ENCODE peak calls at places on chromosomes 5 and 9, in five cellular contexts. D is neural crest cell, T is upper lobe of right lung, Y is left ventricle myocardium inferior, O is nephron progenitor cell. L is an unnamed sample.

GRCh38 chr5:125717209-125717608 is 706.0 kb upstream of the GRAMD2B start:
- DNase-seq in D (no peak), T (no peak), Y (no peak), O (no peak), L (no peak)

GRCh38 chr5:84986688-84987087 is 602.0 kb upstream of the EDIL3 start:
- DNase-seq in D (no peak), T (no peak), Y (no peak), O (no peak), L (no peak)

GRCh38 chr5:157108961-157109360 is at the start of gene HAVCR2:
- DNase-seq in D (no peak), T (peak), Y (no peak), O (no peak), L (no peak)

GRCh38 chr9:94985649-94986048 is 259.1 kb downstream of the AOPEP start:
- DNase-seq in D (no peak), T (no peak), Y (no peak), O (no peak), L (no peak)

GRCh38 chr5:78501411-78502338 is 141.3 kb downstream of the SCAMP1 start:
- DNase-seq in D (no peak), T (no peak), Y (no peak), O (no peak), L (no peak)

GRCh38 chr9:34145165-34145564 is 18.7 kb upstream of the DCAF12 start:
- DNase-seq in D (no peak), T (no peak), Y (no peak), O (no peak), L (no peak)

GRCh38 chr5:32331927-32332274 is 19.2 kb upstream of the MTMR12 start:
- DNase-seq in D (no peak), T (no peak), Y (no peak), O (no peak), L (no peak)

GRCh38 chr9:121073038-121073437 is 1.7 kb upstream of the CNTRL start:
- DNase-seq in D (no peak), T (no peak), Y (peak), O (no peak), L (no peak)

GRCh38 chr5:150079655-150080461 is 6.5 kb downstream of the CSF1R start:
- DNase-seq in D (no peak), T (peak), Y (no peak), O (no peak), L (no peak)

GRCh38 chr9:84141762-84142370 is 161.3 kb downstream of the RMI1 start:
- DNase-seq in D (no peak), T (no peak), Y (no peak), O (peak), L (no peak)

GRCh38 chr5:14773588-14773987 is 98.0 kb downstream of the ANKH start:
- DNase-seq in D (no peak), T (no peak), Y (no peak), O (no peak), L (no peak)

GRCh38 chr9:95447660-95448420 is 68.9 kb downstream of the PTCH1 start:
- DNase-seq in D (no peak), T (no peak), Y (no peak), O (peak), L (no peak)

GRCh38 chr9:129408535-129409215 is 212.2 kb downstream of the C9orf50 start:
- DNase-seq in D (no peak), T (no peak), Y (peak), O (no peak), L (no peak)

GRCh38 chr5:81778642-81779041 is 27.7 kb upstream of the SSBP2 start:
- DNase-seq in D (no peak), T (no peak), Y (no peak), O (no peak), L (no peak)

GRCh38 chr9:121288874-121289553 is 21.1 kb downstream of the GSN start:
- DNase-seq in D (peak), T (peak), Y (peak), O (peak), L (no peak)

GRCh38 chr9:20476912-20477311 is 145.4 kb downstream of the MLLT3 start:
- DNase-seq in D (no peak), T (no peak), Y (no peak), O (no peak), L (no peak)

GRCh38 chr9:29038332-29038731 is 1465.1 kb upstream of the C9orf72 start:
- DNase-seq in D (no peak), T (no peak), Y (no peak), O (no peak), L (no peak)

GRCh38 chr9:116901260-116901659 is 214.2 kb downstream of the TRIM32 start:
- DNase-seq in D (no peak), T (no peak), Y (no peak), O (no peak), L (no peak)

GRCh38 chr5:154755361-154756202 is at the start of gene LARP1:
- DNase-seq in D (peak), T (peak), Y (peak), O (peak), L (no peak)

GRCh38 chr9:14214065-14214684 is 99.8 kb downstream of the NFIB start:
- DNase-seq in D (no peak), T (no peak), Y (no peak), O (no peak), L (no peak)

GRCh38 chr9:129910628-129911567 is 75.6 kb downstream of the USP20 start:
- DNase-seq in D (no peak), T (no peak), Y (no peak), O (no peak), L (no peak)

GRCh38 chr5:153513171-153513570 is 22.7 kb downstream of the GRIA1 start:
- DNase-seq in D (no peak), T (no peak), Y (no peak), O (no peak), L (no peak)

GRCh38 chr5:75510417-75510835 is 1.0 kb downstream of the CERT1 start:
- DNase-seq in D (no peak), T (no peak), Y (no peak), O (no peak), L (no peak)

GRCh38 chr5:36279054-36279698 is 22.5 kb downstream of the RANBP3L start:
- DNase-seq in D (no peak), T (no peak), Y (no peak), O (no peak), L (no peak)

GRCh38 chr5:154811653-154812465 is 38.5 kb downstream of the FAXDC2 start:
- DNase-seq in D (peak), T (peak), Y (peak), O (peak), L (peak)

GRCh38 chr9:75983320-75983719 is 92.8 kb downstream of the PCSK5 start:
- DNase-seq in D (no peak), T (no peak), Y (no peak), O (no peak), L (no peak)

GRCh38 chr5:153159611-153160010 is 330.9 kb upstream of the GRIA1 start:
- DNase-seq in D (no peak), T (no peak), Y (no peak), O (no peak), L (no peak)

GRCh38 chr9:131096490-131097258 is at the start of gene AIF1L:
- DNase-seq in D (peak), T (peak), Y (no peak), O (peak), L (peak)

GRCh38 chr9:27714388-27714787 is 141.1 kb upstream of the C9orf72 start:
- DNase-seq in D (no peak), T (no peak), Y (no peak), O (no peak), L (no peak)
- TF ChIP-seq CTCF in D (peak), T (no peak), Y (no peak), O (no peak), L (peak)

GRCh38 chr5:176533894-176534611 is 3.1 kb downstream of the RNF44 start:
- DNase-seq in D (no peak), T (no peak), Y (peak), O (no peak), L (no peak)
- TF ChIP-seq CTCF in D (no peak), T (no peak), Y (no peak), O (no peak), L (no peak)

GRCh38 chr9:93463638-93464248 is 10.4 kb upstream of the FAM120AOS start:
- DNase-seq in D (no peak), T (no peak), Y (no peak), O (no peak), L (no peak)
- TF ChIP-seq CTCF in D (no peak), T (no peak), Y (no peak), O (no peak), L (no peak)

GRCh38 chr9:110426052-110426709 is 88.5 kb upstream of the TXNDC8 start:
- DNase-seq in D (no peak), T (no peak), Y (no peak), O (no peak), L (no peak)

GRCh38 chr9:110427497-110428104 is 89.9 kb upstream of the TXNDC8 start:
- DNase-seq in D (peak), T (peak), Y (peak), O (peak), L (no peak)

GRCh38 chr9:110432253-110432652 is 94.6 kb upstream of the TXNDC8 start:
- DNase-seq in D (no peak), T (no peak), Y (no peak), O (no peak), L (no peak)

DNA sequence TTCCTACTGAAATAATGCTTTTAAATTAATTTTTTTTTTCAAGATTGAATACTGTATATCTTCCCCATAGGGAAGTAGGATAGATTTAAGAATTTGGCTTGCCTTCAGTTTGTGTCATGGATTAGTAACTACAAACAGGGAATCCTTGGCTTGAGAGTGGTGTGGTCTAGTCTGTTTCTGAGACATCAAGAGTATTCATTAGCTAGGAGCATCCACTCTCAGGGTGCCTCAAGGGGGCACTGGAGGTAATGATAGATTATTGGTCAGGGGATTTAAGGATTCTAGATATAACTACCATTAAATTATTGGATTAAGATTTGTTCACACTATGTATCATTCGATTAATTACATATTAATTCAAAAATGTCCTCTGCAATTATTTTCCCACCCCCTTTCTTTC is 91.8 kb upstream of the TXNDC8 start:
- DNase-seq in D (no peak), T (no peak), Y (no peak), O (no peak), L (no peak)
- TF ChIP-seq CTCF in D (no peak), T (no peak), Y (no peak), O (no peak), L (peak)

GRCh38 chr5:77239126-77239741 is 28.8 kb downstream of the PDE8B start:
- DNase-seq in D (no peak), T (no peak), Y (no peak), O (no peak), L (no peak)
- TF ChIP-seq CTCF in D (peak), T (peak), Y (peak), O (no peak), L (peak)

L was measured in D721Med.